ENCODE peak calls at places on chromosomes 1 and 21, in eight cellular contexts. W is HCT116, X is GM23338, G is HL-60, K is A549, P is HepG2, J is GM12878, E is SK-N-SH. F is an unnamed sample.

GRCh38 chr1:206816390-206817287 is 44.3 kb upstream of the IL10 start:
- DNase-seq in W (no peak), X (no peak), G (no peak), K (no peak), P (no peak), J (peak; percentile 73), E (no peak), F (no peak)

GRCh38 chr1:240567066-240567465 is 44.9 kb downstream of the GREM2 start:
- DNase-seq in W (no peak), X (no peak), G (no peak), K (no peak), P (no peak), J (no peak), E (no peak), F (no peak)

GRCh38 chr1:91717839-91718238 is 168.1 kb downstream of the TGFBR3 start:
- DNase-seq in W (no peak), X (no peak), G (no peak), K (no peak), P (no peak), J (no peak), E (no peak), F (no peak)

GRCh38 chr21:38377165-38378093 is 120.6 kb downstream of the KCNJ15 start:
- DNase-seq in W (no peak), X (no peak), G (no peak), K (no peak), P (no peak), J (no peak), E (peak; percentile 30), F (no peak)

GRCh38 chr1:177385760-177386698 is 215.3 kb downstream of the BRINP2 start:
- DNase-seq in W (no peak), X (no peak), G (no peak), K (no peak), P (no peak), J (peak; percentile 2), E (peak; percentile 7), F (no peak)

GRCh38 chr1:37902983-37903382 is 43.6 kb upstream of the MTF1 start:
- DNase-seq in W (no peak), X (no peak), G (no peak), K (no peak), P (no peak), J (no peak), E (no peak), F (no peak)

GRCh38 chr1:179369751-179370341 is 4.1 kb downstream of the AXDND1 start:
- DNase-seq in W (peak; percentile 57), X (peak; percentile 85), G (peak; percentile 45), K (peak; percentile 62), P (peak; percentile 53), J (peak; percentile 33), E (peak; percentile 63), F (peak; percentile 48)

GRCh38 chr1:119968068-119968492 is 71.8 kb upstream of the ADAM30 start:
- DNase-seq in W (peak; percentile 47), X (peak; percentile 77), G (peak; percentile 73), K (peak; percentile 6), P (peak; percentile 63), J (peak; percentile 31), E (peak; percentile 16), F (peak; percentile 59)

GRCh38 chr1:58465825-58466617 is 80.5 kb downstream of the OMA1 start:
- DNase-seq in W (no peak), X (peak; percentile 7), G (no peak), K (no peak), P (no peak), J (no peak), E (no peak), F (no peak)

GRCh38 chr1:6325482-6325881 is 64.6 kb upstream of the GPR153 start:
- DNase-seq in W (no peak), X (no peak), G (no peak), K (no peak), P (no peak), J (no peak), E (no peak), F (no peak)

GRCh38 chr1:22101199-22101598 is 41.7 kb downstream of the WNT4 start:
- DNase-seq in W (no peak), X (no peak), G (no peak), K (no peak), P (no peak), J (no peak), E (no peak), F (no peak)

GRCh38 chr21:36065497-36066036 is 4.3 kb upstream of the CBR1 start:
- DNase-seq in W (no peak), X (no peak), G (peak; percentile 21), K (no peak), P (peak; percentile 72), J (no peak), E (no peak), F (no peak)

GRCh38 chr1:195981448-195982139 is 626.6 kb downstream of the KCNT2 start:
- DNase-seq in W (no peak), X (no peak), G (no peak), K (no peak), P (no peak), J (no peak), E (no peak), F (no peak)
- H3K4me3 ChIP-seq in W (no peak overlapping the region), X (no peak overlapping the region), G (no peak overlapping the region), K (no peak overlapping the region), P (no peak overlapping the region), J (no peak overlapping the region), E (no peak overlapping the region), F (no peak overlapping the region)

GRCh38 chr1:201140235-201140940 is 13.4 kb upstream of the ASCL5 start:
- DNase-seq in W (no peak), X (no peak), G (no peak), K (no peak), P (peak; percentile 33), J (no peak), E (no peak), F (no peak)
- TF ChIP-seq REST in W (no peak), X (no peak), G (no peak), K (no peak), P (no peak), J (no peak), E (no peak), F (no peak)

GRCh38 chr1:52482326-52483004 is 70.4 kb downstream of the TUT4 start:
- DNase-seq in W (no peak), X (no peak), G (no peak), K (no peak), P (no peak), J (no peak), E (no peak), F (no peak)

DNA sequence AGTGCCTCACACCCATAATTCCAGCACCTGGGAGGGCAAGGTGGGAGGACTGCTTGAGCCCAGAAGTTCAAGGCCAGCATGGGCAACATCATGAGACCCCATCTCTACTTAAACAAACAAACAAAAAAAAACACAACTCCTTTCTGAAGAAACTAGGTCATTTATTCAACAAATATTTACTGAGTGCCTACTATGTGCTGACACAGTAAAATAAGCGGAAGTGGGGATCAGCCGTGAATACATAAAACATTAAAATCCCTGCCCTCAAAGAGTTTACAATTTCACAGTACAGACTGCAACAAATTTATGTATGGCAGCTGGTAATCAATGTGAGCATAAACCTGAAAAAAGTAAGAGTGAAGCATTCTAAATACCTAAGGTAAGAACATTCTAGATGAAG is 65.3 kb downstream of the TUT4 start:
- DNase-seq in W (no peak), X (no peak), G (no peak), K (no peak), P (no peak), J (no peak), E (no peak), F (no peak)
- H3K4me3 ChIP-seq in W (no peak overlapping the region), X (no peak overlapping the region), G (no peak overlapping the region), K (no peak overlapping the region), P (no peak overlapping the region), J (no peak overlapping the region), E (no peak overlapping the region), F (no peak overlapping the region)

GRCh38 chr1:110673197-110673701 is 1.5 kb downstream of the KCNA3 start:
- DNase-seq in W (no peak), X (peak; percentile 11), G (no peak), K (no peak), P (no peak), J (no peak), E (peak; percentile 50), F (no peak)

GRCh38 chr1:110672753-110673108 is 2.0 kb downstream of the KCNA3 start:
- DNase-seq in W (no peak), X (no peak), G (no peak), K (no peak), P (no peak), J (peak; percentile 37), E (no peak), F (no peak)

GRCh38 chr1:110673805-110674336 is 869 bp downstream of the KCNA3 start:
- DNase-seq in W (no peak), X (no peak), G (no peak), K (no peak), P (no peak), J (no peak), E (peak; percentile 6), F (no peak)

GRCh38 chr1:110671323-110671722 is 3.4 kb downstream of the KCNA3 start:
- DNase-seq in W (no peak), X (no peak), G (no peak), K (no peak), P (no peak), J (no peak), E (no peak), F (no peak)

GRCh38 chr1:110672001-110672752 is 2.6 kb downstream of the KCNA3 start:
- DNase-seq in W (no peak), X (peak; percentile 84), G (no peak), K (no peak), P (no peak), J (no peak), E (peak; percentile 83), F (no peak)
- TF ChIP-seq REST in W (no peak), X (no peak), G (no peak), K (no peak), P (no peak), J (no peak), E (no peak), F (no peak)

GRCh38 chr1:67043366-67043765 is 10.6 kb downstream of the SLC35D1 start:
- DNase-seq in W (no peak), X (no peak), G (no peak), K (no peak), P (no peak), J (no peak), E (no peak), F (no peak)

GRCh38 chr1:67040405-67040804 is 13.5 kb downstream of the SLC35D1 start:
- DNase-seq in W (no peak), X (peak; percentile 80), G (no peak), K (no peak), P (no peak), J (no peak), E (no peak), F (no peak)

GRCh38 chr1:67044631-67045270 is 9.2 kb downstream of the SLC35D1 start:
- DNase-seq in W (no peak), X (no peak), G (no peak), K (no peak), P (no peak), J (no peak), E (no peak), F (no peak)

GRCh38 chr1:67041836-67042503 is 12.0 kb downstream of the SLC35D1 start:
- DNase-seq in W (no peak), X (no peak), G (no peak), K (no peak), P (no peak), J (no peak), E (no peak), F (no peak)
- H3K4me3 ChIP-seq in W (no peak overlapping the region), X (no peak overlapping the region), G (no peak overlapping the region), K (no peak overlapping the region), P (no peak overlapping the region), J (no peak overlapping the region), E (no peak overlapping the region), F (no peak overlapping the region)

GRCh38 chr1:154167461-154167860 is 12.6 kb upstream of the NUP210L start:
- DNase-seq in W (no peak), X (no peak), G (no peak), K (no peak), P (no peak), J (no peak), E (no peak), F (no peak)
- TF ChIP-seq REST in W (no peak), X (no peak), G (no peak), K (no peak), P (no peak), J (no peak), E (no peak), F (no peak)